ENCODE peak calls at places on chromosome 7, in nine cellular contexts. R is PC-9, K is fibroblast of lung, F is PC-3, T is MM.1S, H is HCT116, N is K562, A is hepatocyte, E is neural progenitor cell. S is an unnamed sample.

GRCh38 chr7:137801003-137801402 is 45.8 kb downstream of the DGKI start:
- DNase-seq in R (no peak), K (peak; percentile 23), F (peak; percentile 28), T (no peak), H (no peak), N (no peak), A (no peak), E (no peak), S (peak; percentile 39)

GRCh38 chr7:38932509-38933168 is 23.6 kb upstream of the VPS41 start:
- DNase-seq in R (peak; percentile 52), K (peak; percentile 55), F (peak; percentile 63), T (peak; percentile 48), H (peak; percentile 55), N (peak; percentile 74), A (peak; percentile 81), E (peak; percentile 82), S (peak; percentile 16)

GRCh38 chr7:44403775-44404174 is 78.4 kb upstream of the CAMK2B start:
- DNase-seq in R (no peak), K (no peak), F (no peak), T (no peak), H (no peak), N (no peak), A (no peak), E (no peak), S (no peak)

GRCh38 chr7:4687956-4688355 is 5.9 kb downstream of the FOXK1 start:
- DNase-seq in R (no peak), K (no peak), F (no peak), T (no peak), H (no peak), N (peak; percentile 74), A (no peak), E (no peak), S (no peak)

GRCh38 chr7:35799846-35800717 is 775 bp upstream of the SEPTIN7 start:
- DNase-seq in R (peak; percentile 94), K (peak; percentile 91), F (peak; percentile 82), T (peak; percentile 76), H (no peak), N (peak; percentile 94), A (peak; percentile 92), E (peak; percentile 96), S (peak; percentile 80)

GRCh38 chr7:140685407-140686087 is 11.0 kb upstream of the NDUFB2 start:
- DNase-seq in R (no peak), K (no peak), F (no peak), T (no peak), H (no peak), N (no peak), A (no peak), E (no peak), S (no peak)

GRCh38 chr7:150806863-150807262 is 6.3 kb downstream of the TMEM176A start:
- DNase-seq in R (no peak), K (no peak), F (no peak), T (no peak), H (no peak), N (no peak), A (no peak), E (no peak), S (no peak)

GRCh38 chr7:133265821-133266220 is 12.9 kb downstream of the EXOC4 start:
- DNase-seq in R (no peak), K (no peak), F (no peak), T (no peak), H (no peak), N (no peak), A (no peak), E (no peak), S (no peak)

DNA sequence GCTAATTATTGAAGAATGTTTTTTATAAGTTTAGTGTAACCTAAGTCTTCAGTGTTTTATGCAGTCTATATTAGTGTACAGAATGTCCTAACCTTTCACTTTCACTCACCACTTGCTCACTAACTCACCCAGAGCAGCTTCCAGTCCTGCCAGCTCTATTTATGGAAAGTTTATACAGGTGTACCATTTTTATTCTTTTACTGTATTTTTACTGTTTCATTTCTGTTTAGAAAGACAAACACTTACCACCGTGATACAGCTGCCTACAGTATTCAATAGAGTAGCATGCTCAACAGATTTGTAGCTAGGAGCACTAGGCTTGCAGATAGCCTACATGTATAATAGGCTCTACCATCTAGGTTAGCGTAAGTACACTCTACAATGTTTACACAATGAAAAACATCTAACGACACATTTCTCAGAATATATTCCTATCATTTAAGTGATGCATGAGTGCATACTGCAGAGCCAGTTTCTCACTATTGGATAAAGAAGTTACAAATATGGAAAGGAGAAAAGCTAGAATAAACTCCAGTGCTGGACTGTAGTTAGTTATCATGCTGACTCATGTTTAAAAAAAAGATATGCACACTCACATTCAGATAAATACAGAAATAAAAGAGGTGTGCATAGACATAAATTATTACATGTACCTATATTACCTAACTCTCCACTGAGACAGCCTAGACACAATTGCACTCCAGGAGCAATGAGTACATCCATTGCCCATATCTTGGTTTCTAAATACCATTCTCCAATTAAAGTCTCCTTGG is 30.4 kb downstream of the STEAP1B start:
- DNase-seq in R (no peak), K (no peak), F (no peak), T (peak; percentile 78), H (no peak), N (no peak), A (no peak), E (no peak), S (no peak)
- H3K4me2 ChIP-seq in R (no peak overlapping the region), K (no peak overlapping the region), F (no peak overlapping the region), T (peak overlapping the region; percentile 44), H (no peak overlapping the region), N (no peak overlapping the region), A (no peak overlapping the region), E (no peak overlapping the region), S (no peak overlapping the region)

GRCh38 chr7:1666779-1667565 is 3.1 kb upstream of the ELFN1 start:
- DNase-seq in R (no peak), K (no peak), F (no peak), T (no peak), H (no peak), N (no peak), A (peak; percentile 30), E (peak; percentile 52), S (no peak)
- TF ChIP-seq EZH2 in R (no peak), K (peak; percentile 32), F (no peak), T (no peak), H (no peak), N (no peak), A (peak; percentile 71), E (peak; percentile 69), S (peak; percentile 34)

GRCh38 chr7:47368190-47368812 is 213.6 kb downstream of the TNS3 start:
- DNase-seq in R (no peak), K (no peak), F (no peak), T (no peak), H (no peak), N (no peak), A (no peak), E (no peak), S (no peak)

GRCh38 chr7:47369736-47370135 is 212.2 kb downstream of the TNS3 start:
- DNase-seq in R (no peak), K (no peak), F (no peak), T (no peak), H (no peak), N (no peak), A (no peak), E (no peak), S (peak; percentile 14)

GRCh38 chr7:47366211-47366610 is 215.7 kb downstream of the TNS3 start:
- DNase-seq in R (no peak), K (no peak), F (no peak), T (no peak), H (no peak), N (no peak), A (no peak), E (no peak), S (no peak)

GRCh38 chr7:47366960-47367359 is 215.0 kb downstream of the TNS3 start:
- DNase-seq in R (no peak), K (no peak), F (no peak), T (no peak), H (no peak), N (no peak), A (no peak), E (no peak), S (no peak)

DNA sequence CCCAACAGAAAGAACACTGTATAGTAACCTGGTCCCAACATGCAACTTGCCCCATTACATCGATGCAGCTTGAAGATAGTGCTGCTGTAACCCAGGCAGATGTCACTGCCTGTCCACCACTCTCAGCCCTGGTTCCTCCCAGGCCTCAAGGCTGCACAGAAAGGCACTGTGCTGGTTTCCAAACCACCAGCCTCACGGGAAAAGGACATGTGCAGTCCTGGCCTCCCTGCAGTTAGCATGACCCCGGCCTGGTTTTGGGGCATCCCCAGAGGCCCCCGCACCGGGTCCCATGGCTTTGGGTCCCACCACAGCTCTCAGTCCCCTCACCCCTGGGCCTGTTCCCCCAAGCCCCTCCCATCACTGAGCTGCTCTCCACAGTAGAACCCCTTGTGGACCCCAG is 214.5 kb downstream of the TNS3 start:
- DNase-seq in R (no peak), K (no peak), F (no peak), T (no peak), H (no peak), N (no peak), A (no peak), E (no peak), S (no peak)
- H3K4me2 ChIP-seq in R (no peak overlapping the region), K (no peak overlapping the region), F (no peak overlapping the region), T (no peak overlapping the region), H (no peak overlapping the region), N (no peak overlapping the region), A (no peak overlapping the region), E (no peak overlapping the region), S (no peak overlapping the region)

GRCh38 chr7:128201690-128202085 is 39.4 kb upstream of the LEP start:
- DNase-seq in R (no peak), K (no peak), F (no peak), T (no peak), H (no peak), N (no peak), A (no peak), E (no peak), S (no peak)

GRCh38 chr7:128200376-128200775 is 40.7 kb upstream of the LEP start:
- DNase-seq in R (no peak), K (no peak), F (no peak), T (no peak), H (no peak), N (no peak), A (no peak), E (no peak), S (no peak)

GRCh38 chr7:128203047-128203491 is 38.0 kb upstream of the LEP start:
- DNase-seq in R (no peak), K (no peak), F (no peak), T (no peak), H (no peak), N (no peak), A (no peak), E (no peak), S (no peak)

GRCh38 chr7:128202287-128202957 is 38.7 kb upstream of the LEP start:
- DNase-seq in R (no peak), K (no peak), F (no peak), T (no peak), H (no peak), N (no peak), A (no peak), E (no peak), S (no peak)

DNA sequence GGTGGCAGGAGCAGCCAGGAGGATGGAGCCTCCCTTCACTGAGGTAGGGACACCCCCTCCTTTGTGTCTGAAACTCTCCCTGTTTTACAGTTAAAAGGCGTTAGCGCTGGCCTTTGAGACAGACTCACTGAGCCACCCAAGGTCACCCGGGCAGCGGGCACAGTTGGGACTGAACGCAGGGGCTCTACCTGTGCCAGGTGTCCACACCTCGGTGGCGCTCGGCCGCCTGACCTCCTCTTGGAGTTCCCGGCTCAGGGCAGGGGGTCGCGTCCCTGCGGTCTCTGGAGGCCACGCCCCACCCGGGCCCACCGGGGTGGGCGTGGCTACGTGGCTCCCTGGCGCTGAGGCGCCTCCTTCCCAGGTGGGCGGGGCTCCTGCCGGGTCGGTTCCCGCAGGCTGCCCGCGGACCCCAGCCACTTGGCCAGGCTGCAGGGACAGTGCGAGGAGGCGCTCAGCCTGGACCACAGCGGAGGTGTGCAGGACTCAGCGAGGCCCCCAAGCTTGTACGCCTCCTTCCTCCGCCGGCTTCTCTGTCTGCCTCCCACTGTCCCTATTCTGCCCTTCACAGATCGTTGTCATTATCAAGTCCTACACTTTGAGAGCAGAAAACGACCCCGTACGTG is 39.9 kb upstream of the LEP start:
- DNase-seq in R (no peak), K (no peak), F (no peak), T (no peak), H (no peak), N (no peak), A (peak; percentile 22), E (peak; percentile 91), S (no peak)
- TF ChIP-seq EZH2 in R (no peak), K (peak; percentile 71), F (no peak), T (no peak), H (no peak), N (no peak), A (no peak), E (no peak), S (no peak)

S was measured in mammary epithelial cell.